ENCODE peak calls at places on chromosomes 4 and X, in ten cellular contexts. U is glutamatergic neuron; Q is CD4-positive, alpha-beta T cell; M is stimulated activated CD4-positive, alpha-beta T cell treated with anti-CD3 and anti-CD28 coated beads, Interleukin-15, amount 100 ng/mL, for 1 hour; X is AG08395; J is occipital lobe; D is pancreas; W is foreskin keratinocyte; G is astrocyte of the spinal cord; C is fibroblast of the conjunctiva. S is an unnamed sample.

GRCh38 chr4:186725422-186726149 is 1.9 kb upstream of the FAT1 start:
- DNase-seq in U (peak; percentile 70), Q (no peak), M (no peak), X (peak; percentile 81), J (peak; percentile 36), D (peak; percentile 90), W (peak; percentile 71), G (peak; percentile 91), C (peak; percentile 71), S (peak; percentile 39)

GRCh38 chr4:77801260-77801608 is 17.9 kb downstream of the CNOT6L start:
- DNase-seq in U (no peak), Q (no peak), M (no peak), X (no peak), J (no peak), D (no peak), W (no peak), G (no peak), C (no peak), S (no peak)

GRCh38 chrX:66632473-66632872 is 6.4 kb downstream of the EDA2R start:
- DNase-seq in U (no peak), Q (no peak), M (no peak), X (peak; percentile 37), J (no peak), D (no peak), W (no peak), G (no peak), C (no peak), S (no peak)

GRCh38 chrX:132022115-132022862 is 813 bp upstream of the STK26 start:
- DNase-seq in U (no peak), Q (no peak), M (no peak), X (no peak), J (no peak), D (no peak), W (peak; percentile 45), G (peak; percentile 5), C (no peak), S (no peak)

GRCh38 chrX:2691543-2692220 is 587 bp downstream of the CD99 start:
- DNase-seq in U (no peak), Q (no peak), M (no peak), X (peak; percentile 43), J (no peak), D (no peak), W (peak; percentile 65), G (peak; percentile 58), C (no peak), S (no peak)

GRCh38 chrX:154019633-154020499 is at the start of gene IRAK1:
- DNase-seq in U (peak; percentile 41), Q (peak; percentile 61), M (peak; percentile 23), X (peak; percentile 71), J (no peak), D (no peak), W (no peak), G (peak; percentile 41), C (no peak), S (no peak)

GRCh38 chr4:134668237-134668636 is 466.6 kb upstream of the PABPC4L start:
- DNase-seq in U (no peak), Q (no peak), M (no peak), X (no peak), J (no peak), D (no peak), W (peak; percentile 22), G (no peak), C (no peak), S (no peak)

GRCh38 chr4:113355550-113356371 is 306.3 kb downstream of the ANK2 start:
- DNase-seq in U (no peak), Q (peak; percentile 56), M (peak; percentile 25), X (peak; percentile 94), J (peak; percentile 10), D (no peak), W (peak; percentile 93), G (peak; percentile 92), C (peak; percentile 49), S (no peak)

GRCh38 chrX:135740683-135741149 is 27.3 kb downstream of the CT45A3 start:
- DNase-seq in U (peak; percentile 51), Q (peak; percentile 41), M (no peak), X (no peak), J (no peak), D (no peak), W (no peak), G (no peak), C (no peak), S (no peak)

GRCh38 chr4:47122592-47123291 is 91.4 kb downstream of the GABRB1 start:
- DNase-seq in U (peak; percentile 66), Q (no peak), M (no peak), X (peak; percentile 12), J (peak; percentile 56), D (no peak), W (peak; percentile 59), G (peak; percentile 85), C (peak; percentile 40), S (peak; percentile 29)

GRCh38 chr4:1472911-1473518 is 66.8 kb upstream of the NKX1-1 start:
- DNase-seq in U (peak; percentile 18), Q (no peak), M (no peak), X (no peak), J (no peak), D (peak; percentile 53), W (no peak), G (no peak), C (no peak), S (no peak)

GRCh38 chr4:81606796-81607550 is 135.3 kb upstream of the RASGEF1B start:
- DNase-seq in U (no peak), Q (no peak), M (no peak), X (peak; percentile 18), J (no peak), D (no peak), W (peak; percentile 15), G (peak; percentile 33), C (no peak), S (no peak)

GRCh38 chr4:72896515-72896914 is 173.0 kb downstream of the COX18 start:
- DNase-seq in U (no peak), Q (no peak), M (no peak), X (peak; percentile 85), J (no peak), D (no peak), W (peak; percentile 42), G (peak; percentile 73), C (peak; percentile 36), S (no peak)

GRCh38 chrX:143994206-143994605 is 110.3 kb downstream of the UBE2NL start:
- DNase-seq in U (no peak), Q (no peak), M (no peak), X (no peak), J (no peak), D (no peak), W (peak; percentile 17), G (peak; percentile 15), C (no peak), S (no peak)

S was measured in amygdala.